ENCODE peak calls at places on chromosomes 12 and 14, in four cellular contexts. One of them, this sample, is unnamed.

GRCh38 chr12:46456356-46457334 is 84.1 kb upstream of the SLC38A2 start:
- DNase-seq in H9: no peak
- DNase-seq in H1: no peak
- DNase-seq in mesendoderm: no peak
- DNase-seq in this sample: peak; percentile 74

GRCh38 chr14:54730156-54730961 is 163.4 kb downstream of the SAMD4A start:
- DNase-seq in H9: no peak
- DNase-seq in H1: no peak
- DNase-seq in mesendoderm: no peak
- DNase-seq in this sample: peak; percentile 78

GRCh38 chr12:1505151-1505450 is 89.3 kb downstream of the FBXL14 start:
- DNase-seq in H9: no peak
- DNase-seq in H1: peak; percentile 40
- DNase-seq in mesendoderm: no peak
- DNase-seq in this sample: no peak

GRCh38 chr12:1696800-1697199 is 5.9 kb downstream of the ADIPOR2 start:
- DNase-seq in H9: no peak
- DNase-seq in H1: no peak
- DNase-seq in mesendoderm: no peak
- DNase-seq in this sample: no peak

GRCh38 chr14:51121096-51121495 is 26.2 kb upstream of the TRIM9 start:
- DNase-seq in H9: no peak
- DNase-seq in H1: no peak
- DNase-seq in mesendoderm: peak; percentile 22
- DNase-seq in this sample: no peak

GRCh38 chr12:80860206-80860605 is 77.5 kb downstream of the LIN7A start:
- DNase-seq in H9: no peak
- DNase-seq in H1: no peak
- DNase-seq in mesendoderm: no peak
- DNase-seq in this sample: no peak

GRCh38 chr12:20011200-20011599 is 357.1 kb upstream of the PDE3A start:
- DNase-seq in H9: no peak
- DNase-seq in H1: no peak
- DNase-seq in mesendoderm: no peak
- DNase-seq in this sample: no peak

GRCh38 chr14:78016532-78016931 is 153.6 kb upstream of the NRXN3 start:
- DNase-seq in H9: no peak
- DNase-seq in H1: no peak
- DNase-seq in mesendoderm: no peak
- DNase-seq in this sample: no peak

GRCh38 chr12:45125997-45126396 is 75.1 kb upstream of the DBX2 start:
- DNase-seq in H9: no peak
- DNase-seq in H1: no peak
- DNase-seq in mesendoderm: no peak
- DNase-seq in this sample: no peak

GRCh38 chr12:6899837-6900519 is 4.6 kb upstream of the LRRC23 start:
- DNase-seq in H9: peak; percentile 63
- DNase-seq in H1: no peak
- DNase-seq in mesendoderm: peak; percentile 78
- DNase-seq in this sample: peak; percentile 38

GRCh38 chr12:65878540-65878939 is 54.3 kb downstream of the HMGA2 start:
- DNase-seq in H9: no peak
- DNase-seq in H1: no peak
- DNase-seq in mesendoderm: peak; percentile 91
- DNase-seq in this sample: no peak

DNA sequence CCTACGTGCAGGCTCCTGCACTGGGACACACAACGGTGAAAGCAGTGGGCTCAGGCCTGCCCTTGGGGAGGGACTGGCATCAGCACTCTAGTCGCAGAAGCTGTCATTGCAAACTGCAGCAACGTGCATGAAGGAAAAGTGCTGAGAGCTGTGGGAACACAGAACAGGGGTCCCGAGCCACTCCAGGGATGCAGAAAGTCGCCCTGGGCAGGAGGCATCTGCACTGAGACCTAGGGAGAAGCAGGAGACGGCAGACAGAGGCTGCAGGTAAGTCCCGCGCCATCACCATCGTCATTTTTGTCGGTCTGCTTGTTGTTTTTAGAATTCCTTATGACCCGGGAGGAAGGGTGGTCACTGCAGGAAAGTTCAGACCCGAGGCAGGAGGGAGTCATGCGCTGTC is 21.6 kb upstream of the RIMBP2 start:
- DNase-seq in H9: no peak
- DNase-seq in H1: no peak
- DNase-seq in mesendoderm: no peak
- DNase-seq in this sample: no peak
- H3K56ac ChIP-seq in H9: no peak overlapping the region
- H3K56ac ChIP-seq in H1: no peak overlapping the region
- H3K56ac ChIP-seq in mesendoderm: peak overlapping the region; percentile 25
- H3K56ac ChIP-seq in this sample: no peak overlapping the region

DNA sequence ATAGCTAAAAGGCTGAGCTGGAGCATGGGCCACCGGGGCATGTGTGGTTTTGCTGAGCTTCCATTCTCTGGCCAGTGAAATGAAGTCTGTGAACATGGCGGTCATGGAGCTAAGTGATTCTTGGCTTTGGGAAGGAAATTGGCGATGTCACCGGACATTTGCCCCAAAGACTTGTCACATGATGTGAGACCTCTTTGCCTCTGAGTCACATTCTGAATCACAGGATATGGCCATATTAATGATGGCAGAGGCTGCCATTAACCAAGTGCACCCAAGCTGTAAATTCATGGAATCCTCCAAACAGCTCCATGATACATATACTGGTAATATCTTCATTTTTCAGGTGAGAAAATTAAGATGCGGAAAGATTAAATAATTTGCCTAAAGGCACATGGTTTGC is 27.4 kb upstream of the BATF start:
- DNase-seq in H9: no peak
- DNase-seq in H1: no peak
- DNase-seq in mesendoderm: no peak
- DNase-seq in this sample: no peak
- H3K56ac ChIP-seq in H9: no peak overlapping the region
- H3K56ac ChIP-seq in H1: no peak overlapping the region
- H3K56ac ChIP-seq in mesendoderm: no peak overlapping the region
- H3K56ac ChIP-seq in this sample: no peak overlapping the region

GRCh38 chr14:94826774-94827173 is 56.9 kb upstream of the GSC start:
- DNase-seq in H9: no peak
- DNase-seq in H1: no peak
- DNase-seq in mesendoderm: no peak
- DNase-seq in this sample: no peak

GRCh38 chr14:94823556-94824341 is 53.8 kb upstream of the GSC start:
- DNase-seq in H9: peak; percentile 39
- DNase-seq in H1: no peak
- DNase-seq in mesendoderm: peak; percentile 73
- DNase-seq in this sample: no peak

GRCh38 chr14:94831085-94831484 is 61.2 kb upstream of the GSC start:
- DNase-seq in H9: no peak
- DNase-seq in H1: no peak
- DNase-seq in mesendoderm: no peak
- DNase-seq in this sample: no peak

DNA sequence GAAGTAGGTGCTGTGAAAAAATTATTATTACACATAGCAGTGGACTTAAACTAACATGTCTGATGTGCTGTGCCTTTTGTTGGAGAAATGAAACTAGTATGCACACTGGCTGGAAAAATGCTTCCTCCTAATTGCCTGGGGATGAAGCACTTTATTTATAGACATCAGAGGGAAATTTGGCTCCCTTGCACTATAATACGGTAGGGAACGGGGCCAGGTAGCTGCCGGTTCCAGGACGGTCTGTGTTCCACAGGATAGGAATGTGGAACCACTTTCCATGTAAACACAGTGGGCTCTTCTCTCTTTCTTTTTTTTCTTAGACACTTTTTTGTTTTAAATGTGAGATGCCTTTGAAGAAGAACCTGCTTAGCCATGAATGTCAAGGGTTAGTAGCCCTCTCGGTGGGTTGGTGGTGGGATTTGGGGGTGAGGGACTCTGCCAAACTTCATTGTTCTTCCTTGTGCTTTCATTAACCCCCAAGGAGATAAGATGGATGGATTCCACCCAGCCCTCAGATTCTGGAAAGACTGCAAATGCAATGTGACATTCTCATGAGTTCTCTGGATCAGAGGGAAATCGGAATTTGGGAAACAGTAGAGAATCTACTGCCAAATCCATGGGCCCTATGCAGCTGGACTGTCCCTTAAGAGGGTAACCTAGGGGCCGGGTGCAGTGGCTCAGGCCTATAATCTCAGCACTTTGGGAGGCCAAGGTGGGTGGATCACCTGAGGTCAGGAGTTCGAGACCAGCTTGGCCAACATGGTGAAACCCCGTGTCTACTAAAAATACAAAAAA is 58.0 kb upstream of the GSC start:
- DNase-seq in H9: no peak
- DNase-seq in H1: no peak
- DNase-seq in mesendoderm: no peak
- DNase-seq in this sample: no peak
- H3K56ac ChIP-seq in H9: no peak overlapping the region
- H3K56ac ChIP-seq in H1: no peak overlapping the region
- H3K56ac ChIP-seq in mesendoderm: no peak overlapping the region
- H3K56ac ChIP-seq in this sample: no peak overlapping the region

GRCh38 chr12:94165670-94166069 is 17.3 kb downstream of the PLXNC1 start:
- DNase-seq in H9: no peak
- DNase-seq in H1: no peak
- DNase-seq in mesendoderm: no peak
- DNase-seq in this sample: no peak
- H3K56ac ChIP-seq in H9: no peak overlapping the region
- H3K56ac ChIP-seq in H1: no peak overlapping the region
- H3K56ac ChIP-seq in mesendoderm: no peak overlapping the region
- H3K56ac ChIP-seq in this sample: no peak overlapping the region

DNA sequence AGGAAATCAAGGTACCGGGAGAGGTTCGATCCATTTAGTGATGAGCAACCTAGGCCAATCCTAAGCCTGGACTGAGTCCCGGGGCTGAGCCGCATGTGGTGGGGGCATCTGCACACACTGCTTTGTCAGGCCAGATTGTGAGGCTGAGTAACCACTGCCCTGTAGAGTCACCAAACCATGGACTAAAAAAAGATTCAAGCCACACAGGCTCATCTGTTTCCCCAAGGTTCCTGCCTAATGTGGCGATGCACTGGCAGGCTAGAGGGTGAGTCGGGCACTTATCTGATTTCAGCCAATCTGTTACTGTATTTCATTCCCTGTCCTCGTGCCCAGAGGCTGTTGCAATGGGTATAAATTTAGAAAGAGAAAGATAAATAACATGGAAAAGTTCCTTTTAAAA is 140.8 kb downstream of the TTC7B start:
- DNase-seq in H9: no peak
- DNase-seq in H1: no peak
- DNase-seq in mesendoderm: no peak
- DNase-seq in this sample: peak; percentile 75
- H3K56ac ChIP-seq in H9: no peak overlapping the region
- H3K56ac ChIP-seq in H1: no peak overlapping the region
- H3K56ac ChIP-seq in mesendoderm: no peak overlapping the region
- H3K56ac ChIP-seq in this sample: no peak overlapping the region

GRCh38 chr12:131919051-131919347 is 10.1 kb upstream of the PUS1 start:
- DNase-seq in H9: no peak
- DNase-seq in H1: no peak
- DNase-seq in mesendoderm: no peak
- DNase-seq in this sample: no peak

GRCh38 chr12:131920902-131921840 is 7.9 kb upstream of the PUS1 start:
- DNase-seq in H9: no peak
- DNase-seq in H1: no peak
- DNase-seq in mesendoderm: no peak
- DNase-seq in this sample: no peak

GRCh38 chr12:131918311-131919050 is 10.6 kb upstream of the PUS1 start:
- DNase-seq in H9: no peak
- DNase-seq in H1: no peak
- DNase-seq in mesendoderm: no peak
- DNase-seq in this sample: no peak

GRCh38 chr12:131919366-131920156 is 9.5 kb upstream of the PUS1 start:
- DNase-seq in H9: no peak
- DNase-seq in H1: no peak
- DNase-seq in mesendoderm: no peak
- DNase-seq in this sample: no peak

GRCh38 chr12:131920157-131920508 is 8.9 kb upstream of the PUS1 start:
- DNase-seq in H9: no peak
- DNase-seq in H1: no peak
- DNase-seq in mesendoderm: no peak
- DNase-seq in this sample: no peak
- H3K56ac ChIP-seq in H9: no peak overlapping the region
- H3K56ac ChIP-seq in H1: no peak overlapping the region
- H3K56ac ChIP-seq in mesendoderm: no peak overlapping the region
- H3K56ac ChIP-seq in this sample: no peak overlapping the region

This sample was measured in IMR-90.